ENCODE peak calls at places on chromosomes 3 and 15, in nine cellular contexts. Q, X, I, Z, A, O, P, E and B are unnamed samples.
A peak's percentile ranks its signal among the peaks of the same experiment; 100 is the strongest.

GRCh38 chr15:62426387-62426956 is 261.4 kb upstream of the C2CD4B start:
- DNase-seq in X (no peak), O (no peak), I (no peak), Q (no peak), Z (peak; percentile 74), E (no peak), A (no peak), P (peak; percentile 24), B (no peak)

GRCh38 chr3:38588995-38589937 is 60.2 kb downstream of the SCN5A start:
- DNase-seq in P (no peak), Z (no peak), I (no peak), O (no peak), A (no peak), Q (no peak), X (no peak), E (no peak), B (no peak)

GRCh38 chr3:176147251-176147650 is 1050.0 kb downstream of the TBL1XR1 start:
- DNase-seq in X (no peak), E (no peak), Z (no peak), O (no peak), A (no peak), P (no peak), Q (no peak), I (peak; percentile 97), B (no peak)

GRCh38 chr15:79310985-79311900 is at the start of gene TMED3:
- DNase-seq in I (peak; percentile 67), E (peak; percentile 63), P (peak; percentile 82), Z (peak; percentile 31), Q (peak; percentile 60), X (peak; percentile 83), A (peak; percentile 97), O (peak; percentile 80), B (peak; percentile 48)

GRCh38 chr3:120850326-120851295 is 57.4 kb upstream of the STXBP5L start:
- DNase-seq in O (no peak), E (no peak), Q (no peak), I (no peak), A (no peak), Z (no peak), P (peak; percentile 65), X (no peak), B (no peak)

GRCh38 chr15:56325186-56325585 is 40.0 kb upstream of the TEX9 start:
- DNase-seq in X (no peak), P (peak; percentile 43), E (no peak), I (no peak), O (no peak), Q (no peak), Z (peak; percentile 57), A (no peak), B (peak; percentile 28)

GRCh38 chr3:105277656-105278055 is 89.1 kb upstream of the ALCAM start:
- DNase-seq in Q (peak; percentile 71), X (no peak), A (no peak), E (no peak), I (no peak), O (no peak), Z (no peak), P (peak; percentile 13), B (peak; percentile 31)

GRCh38 chr3:141242722-141243092 is 11.1 kb downstream of the PXYLP1 start:
- DNase-seq in E (no peak), A (no peak), I (no peak), X (no peak), O (no peak), Q (no peak), Z (no peak), P (no peak), B (no peak)

GRCh38 chr3:123347205-123347604 is 101.7 kb downstream of the ADCY5 start:
- DNase-seq in A (no peak), P (no peak), O (no peak), E (no peak), Z (no peak), I (no peak), Q (no peak), X (no peak), B (no peak)

GRCh38 chr15:91021516-91022074 is 799 bp downstream of the VPS33B start:
- DNase-seq in I (no peak), E (no peak), O (no peak), Q (no peak), Z (no peak), A (no peak), X (no peak), P (peak; percentile 46), B (no peak)

GRCh38 chr3:51434746-51435323 is 43.8 kb downstream of the RBM15B start:
- DNase-seq in Z (peak; percentile 11), P (peak; percentile 36), I (no peak), E (peak; percentile 74), X (no peak), O (peak; percentile 26), A (peak; percentile 26), Q (peak; percentile 10), B (no peak)

GRCh38 chr3:52827866-52828376 is 2.6 kb downstream of the ITIH4 start:
- DNase-seq in A (no peak), Z (no peak), P (no peak), E (no peak), Q (no peak), X (no peak), I (no peak), O (no peak), B (no peak)

GRCh38 chr15:57446393-57446792 is 70.1 kb downstream of the CGNL1 start:
- DNase-seq in O (no peak), Z (no peak), Q (no peak), A (no peak), X (no peak), E (no peak), P (no peak), I (no peak), B (no peak)

GRCh38 chr15:71591057-71591456 is 219.3 kb upstream of the NR2E3 start:
- DNase-seq in P (no peak), E (no peak), X (no peak), Z (no peak), O (no peak), Q (no peak), I (no peak), A (no peak), B (no peak)

GRCh38 chr3:43627360-43627759 is 5.5 kb upstream of the ANO10 start:
- DNase-seq in E (no peak), A (no peak), P (no peak), O (no peak), Q (no peak), I (no peak), X (no peak), Z (no peak), B (no peak)

GRCh38 chr3:142117052-142117451 is 32.3 kb downstream of the TFDP2 start:
- DNase-seq in P (peak; percentile 16), Q (no peak), I (no peak), Z (no peak), O (no peak), X (peak; percentile 35), E (no peak), A (no peak), B (no peak)

GRCh38 chr3:4644954-4645353 is 151.8 kb downstream of the ITPR1 start:
- DNase-seq in P (no peak), Q (no peak), Z (no peak), E (no peak), O (no peak), X (no peak), I (no peak), A (no peak), B (no peak)

GRCh38 chr15:68833734-68834334 is 13.1 kb upstream of the ANP32A start:
- DNase-seq in E (no peak), I (no peak), O (no peak), Q (no peak), Z (no peak), X (no peak), A (no peak), P (no peak), B (no peak)